ENCODE peak calls at places on chromosomes 3 and 15, in eight cellular contexts. One of them, this sample, is unnamed.

GRCh38 chr15:39556461-39556860 is 24.4 kb upstream of the THBS1 start:
- DNase-seq in sigmoid colon: no peak
- DNase-seq in AG10803: no peak
- DNase-seq in GM12864: no peak
- DNase-seq in GM12865: no peak
- DNase-seq in cardiac fibroblast: no peak
- DNase-seq in HL-60: no peak
- DNase-seq in stomach: no peak
- DNase-seq in this sample: no peak

GRCh38 chr3:177041021-177041729 is 156.1 kb downstream of the TBL1XR1 start:
- DNase-seq in GM12864: no peak
- DNase-seq in stomach: no peak
- DNase-seq in sigmoid colon: peak; percentile 84
- DNase-seq in AG10803: peak; percentile 93
- DNase-seq in HL-60: no peak
- DNase-seq in cardiac fibroblast: peak; percentile 59
- DNase-seq in GM12865: no peak
- DNase-seq in this sample: peak; percentile 69

GRCh38 chr3:138187296-138188012 is at the start of gene ARMC8:
- DNase-seq in sigmoid colon: peak; percentile 80
- DNase-seq in AG10803: peak; percentile 54
- DNase-seq in stomach: peak; percentile 63
- DNase-seq in GM12865: peak; percentile 62
- DNase-seq in HL-60: peak; percentile 28
- DNase-seq in cardiac fibroblast: no peak
- DNase-seq in GM12864: no peak
- DNase-seq in this sample: no peak

GRCh38 chr3:67064105-67064504 is 66.0 kb downstream of the KBTBD8 start:
- DNase-seq in cardiac fibroblast: no peak
- DNase-seq in HL-60: no peak
- DNase-seq in sigmoid colon: no peak
- DNase-seq in AG10803: no peak
- DNase-seq in GM12864: no peak
- DNase-seq in GM12865: no peak
- DNase-seq in stomach: no peak
- DNase-seq in this sample: no peak

GRCh38 chr15:39942753-39943150 is 8.8 kb downstream of the EIF2AK4 start:
- DNase-seq in GM12864: no peak
- DNase-seq in HL-60: no peak
- DNase-seq in cardiac fibroblast: no peak
- DNase-seq in sigmoid colon: no peak
- DNase-seq in stomach: no peak
- DNase-seq in AG10803: no peak
- DNase-seq in GM12865: no peak
- DNase-seq in this sample: no peak

GRCh38 chr3:49359623-49360022 is 1.5 kb upstream of the GPX1 start:
- DNase-seq in stomach: no peak
- DNase-seq in sigmoid colon: no peak
- DNase-seq in HL-60: no peak
- DNase-seq in cardiac fibroblast: no peak
- DNase-seq in GM12865: no peak
- DNase-seq in AG10803: no peak
- DNase-seq in GM12864: no peak
- DNase-seq in this sample: no peak

GRCh38 chr3:179260949-179261765 is 10.2 kb upstream of the KCNMB3 start:
- DNase-seq in HL-60: peak; percentile 67
- DNase-seq in AG10803: peak; percentile 58
- DNase-seq in stomach: peak; percentile 77
- DNase-seq in sigmoid colon: peak; percentile 82
- DNase-seq in cardiac fibroblast: peak; percentile 57
- DNase-seq in GM12864: peak; percentile 37
- DNase-seq in GM12865: peak; percentile 91
- DNase-seq in this sample: no peak

GRCh38 chr3:113914646-113915045 is 33.2 kb upstream of the ZDHHC23 start:
- DNase-seq in cardiac fibroblast: peak; percentile 36
- DNase-seq in GM12864: no peak
- DNase-seq in AG10803: peak; percentile 85
- DNase-seq in HL-60: no peak
- DNase-seq in sigmoid colon: no peak
- DNase-seq in stomach: no peak
- DNase-seq in GM12865: no peak
- DNase-seq in this sample: no peak

GRCh38 chr3:2540115-2540514 is 441.4 kb downstream of the CNTN4 start:
- DNase-seq in AG10803: no peak
- DNase-seq in stomach: no peak
- DNase-seq in GM12865: no peak
- DNase-seq in sigmoid colon: no peak
- DNase-seq in GM12864: no peak
- DNase-seq in cardiac fibroblast: no peak
- DNase-seq in HL-60: no peak
- DNase-seq in this sample: no peak

GRCh38 chr15:66886241-66886675 is 179.1 kb upstream of the SMAD3 start:
- DNase-seq in cardiac fibroblast: no peak
- DNase-seq in GM12864: no peak
- DNase-seq in HL-60: no peak
- DNase-seq in sigmoid colon: peak; percentile 35
- DNase-seq in stomach: no peak
- DNase-seq in GM12865: no peak
- DNase-seq in AG10803: no peak
- DNase-seq in this sample: no peak

GRCh38 chr3:44343421-44343820 is 4.9 kb downstream of the TCAIM start:
- DNase-seq in AG10803: no peak
- DNase-seq in cardiac fibroblast: no peak
- DNase-seq in HL-60: no peak
- DNase-seq in GM12865: no peak
- DNase-seq in stomach: no peak
- DNase-seq in sigmoid colon: no peak
- DNase-seq in GM12864: no peak
- DNase-seq in this sample: no peak

GRCh38 chr3:27312044-27312668 is 57.0 kb downstream of the NEK10 start:
- DNase-seq in stomach: no peak
- DNase-seq in GM12865: peak; percentile 56
- DNase-seq in HL-60: peak; percentile 27
- DNase-seq in GM12864: peak; percentile 15
- DNase-seq in sigmoid colon: no peak
- DNase-seq in cardiac fibroblast: peak; percentile 84
- DNase-seq in AG10803: peak; percentile 77
- DNase-seq in this sample: peak; percentile 63

GRCh38 chr3:31978553-31978952 is 2.5 kb downstream of the OSBPL10 start:
- DNase-seq in GM12864: no peak
- DNase-seq in sigmoid colon: no peak
- DNase-seq in stomach: no peak
- DNase-seq in AG10803: no peak
- DNase-seq in cardiac fibroblast: no peak
- DNase-seq in HL-60: no peak
- DNase-seq in GM12865: no peak
- DNase-seq in this sample: peak; percentile 82

GRCh38 chr3:167908745-167909442 is 173.4 kb downstream of the SERPINI1 start:
- DNase-seq in sigmoid colon: no peak
- DNase-seq in cardiac fibroblast: no peak
- DNase-seq in stomach: no peak
- DNase-seq in HL-60: no peak
- DNase-seq in AG10803: no peak
- DNase-seq in GM12864: no peak
- DNase-seq in GM12865: no peak
- DNase-seq in this sample: no peak

GRCh38 chr3:8802256-8802655 is 32.8 kb upstream of the OXTR start:
- DNase-seq in AG10803: no peak
- DNase-seq in sigmoid colon: no peak
- DNase-seq in HL-60: no peak
- DNase-seq in GM12865: no peak
- DNase-seq in GM12864: no peak
- DNase-seq in cardiac fibroblast: no peak
- DNase-seq in stomach: no peak
- DNase-seq in this sample: peak; percentile 54

GRCh38 chr3:139935071-139935865 is at the start of gene CLSTN2:
- DNase-seq in stomach: peak; percentile 38
- DNase-seq in AG10803: peak; percentile 7
- DNase-seq in GM12865: peak; percentile 40
- DNase-seq in cardiac fibroblast: peak; percentile 25
- DNase-seq in GM12864: no peak
- DNase-seq in HL-60: peak; percentile 19
- DNase-seq in sigmoid colon: peak; percentile 79
- DNase-seq in this sample: no peak

GRCh38 chr3:101851833-101852232 is 2.5 kb downstream of the NFKBIZ start:
- DNase-seq in HL-60: no peak
- DNase-seq in sigmoid colon: no peak
- DNase-seq in stomach: no peak
- DNase-seq in GM12865: no peak
- DNase-seq in AG10803: no peak
- DNase-seq in cardiac fibroblast: peak; percentile 33
- DNase-seq in GM12864: no peak
- DNase-seq in this sample: no peak
- H3K4me3 ChIP-seq in HL-60: no peak overlapping the region
- H3K4me3 ChIP-seq in sigmoid colon: peak overlapping the region; percentile 92
- H3K4me3 ChIP-seq in stomach: peak overlapping the region; percentile 90
- H3K4me3 ChIP-seq in GM12865: peak overlapping the region; percentile 91
- H3K4me3 ChIP-seq in AG10803: peak overlapping the region; percentile 74
- H3K4me3 ChIP-seq in cardiac fibroblast: peak overlapping the region; percentile 82
- H3K4me3 ChIP-seq in GM12864: peak overlapping the region; percentile 95
- H3K4me3 ChIP-seq in this sample: no peak overlapping the region

GRCh38 chr3:196537319-196537984 is 22.3 kb upstream of the SMCO1 start:
- DNase-seq in GM12865: peak; percentile 51
- DNase-seq in HL-60: peak; percentile 14
- DNase-seq in AG10803: no peak
- DNase-seq in sigmoid colon: no peak
- DNase-seq in GM12864: no peak
- DNase-seq in cardiac fibroblast: peak; percentile 68
- DNase-seq in stomach: peak; percentile 52
- DNase-seq in this sample: no peak
- TF ChIP-seq CTCF in GM12865: peak; percentile 57
- TF ChIP-seq CTCF in HL-60: peak; percentile 34
- TF ChIP-seq CTCF in AG10803: peak; percentile 60
- TF ChIP-seq CTCF in sigmoid colon: peak; percentile 10
- TF ChIP-seq CTCF in GM12864: peak; percentile 61
- TF ChIP-seq CTCF in cardiac fibroblast: peak; percentile 58
- TF ChIP-seq CTCF in stomach: peak; percentile 31
- TF ChIP-seq CTCF in this sample: peak; percentile 67

GRCh38 chr15:61731081-61731480 is 329.2 kb downstream of the VPS13C start:
- DNase-seq in HL-60: no peak
- DNase-seq in AG10803: no peak
- DNase-seq in cardiac fibroblast: no peak
- DNase-seq in sigmoid colon: no peak
- DNase-seq in GM12864: no peak
- DNase-seq in GM12865: no peak
- DNase-seq in stomach: no peak
- DNase-seq in this sample: no peak
- H3K4me3 ChIP-seq in HL-60: no peak overlapping the region
- H3K4me3 ChIP-seq in AG10803: no peak overlapping the region
- H3K4me3 ChIP-seq in cardiac fibroblast: no peak overlapping the region
- H3K4me3 ChIP-seq in sigmoid colon: no peak overlapping the region
- H3K4me3 ChIP-seq in GM12864: no peak overlapping the region
- H3K4me3 ChIP-seq in GM12865: no peak overlapping the region
- H3K4me3 ChIP-seq in stomach: no peak overlapping the region
- H3K4me3 ChIP-seq in this sample: no peak overlapping the region

DNA sequence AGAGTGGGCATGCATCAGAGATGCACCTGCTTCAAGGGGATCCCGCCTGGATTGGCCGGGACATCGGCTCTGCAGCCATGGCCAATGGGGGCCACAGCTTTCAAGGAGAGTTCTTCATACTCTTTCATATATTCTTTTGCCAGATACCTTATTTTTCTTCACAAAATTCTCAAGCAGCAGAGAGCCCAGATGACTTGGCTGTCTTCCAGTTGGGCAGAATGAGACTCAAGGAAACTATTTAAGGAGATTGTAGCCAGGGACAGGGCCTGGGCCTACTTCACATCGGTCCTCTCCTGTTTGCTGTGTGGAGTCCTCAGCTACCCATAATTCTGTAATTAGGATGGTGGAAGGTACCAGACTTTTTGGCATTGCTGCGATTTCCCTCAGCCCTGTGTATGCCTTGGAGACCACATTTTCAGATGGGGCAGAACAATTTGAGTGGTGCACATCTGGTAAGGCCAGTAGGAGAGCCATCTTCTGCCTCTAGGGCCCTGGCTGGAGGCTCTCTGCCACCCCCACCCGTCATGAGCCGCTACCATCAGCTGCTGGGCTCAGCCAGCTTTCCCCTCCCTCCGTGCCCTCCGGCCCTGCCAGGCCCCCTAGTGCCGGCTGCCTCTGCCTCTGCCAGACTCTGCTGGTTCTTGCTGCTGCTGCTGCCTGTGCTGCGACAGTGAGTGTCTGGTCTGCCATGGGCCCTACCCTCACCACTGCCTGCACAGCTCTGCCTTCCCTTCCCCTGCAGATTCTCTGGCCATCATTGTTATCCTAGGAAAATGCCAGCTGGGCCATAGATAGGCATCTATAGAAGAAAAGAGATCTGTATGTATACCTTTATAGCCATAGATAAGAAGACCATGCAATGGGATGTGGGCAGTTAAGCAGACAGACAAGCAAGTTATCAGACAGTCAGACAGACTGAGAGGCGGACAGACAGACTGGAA is 6.7 kb downstream of the PLIN1 start:
- DNase-seq in GM12864: no peak
- DNase-seq in GM12865: no peak
- DNase-seq in AG10803: peak; percentile 68
- DNase-seq in HL-60: no peak
- DNase-seq in stomach: no peak
- DNase-seq in sigmoid colon: no peak
- DNase-seq in cardiac fibroblast: peak; percentile 48
- DNase-seq in this sample: no peak
- TF ChIP-seq CTCF in GM12864: no peak
- TF ChIP-seq CTCF in GM12865: no peak
- TF ChIP-seq CTCF in AG10803: no peak
- TF ChIP-seq CTCF in HL-60: no peak
- TF ChIP-seq CTCF in stomach: no peak
- TF ChIP-seq CTCF in sigmoid colon: no peak
- TF ChIP-seq CTCF in cardiac fibroblast: no peak
- TF ChIP-seq CTCF in this sample: no peak

DNA sequence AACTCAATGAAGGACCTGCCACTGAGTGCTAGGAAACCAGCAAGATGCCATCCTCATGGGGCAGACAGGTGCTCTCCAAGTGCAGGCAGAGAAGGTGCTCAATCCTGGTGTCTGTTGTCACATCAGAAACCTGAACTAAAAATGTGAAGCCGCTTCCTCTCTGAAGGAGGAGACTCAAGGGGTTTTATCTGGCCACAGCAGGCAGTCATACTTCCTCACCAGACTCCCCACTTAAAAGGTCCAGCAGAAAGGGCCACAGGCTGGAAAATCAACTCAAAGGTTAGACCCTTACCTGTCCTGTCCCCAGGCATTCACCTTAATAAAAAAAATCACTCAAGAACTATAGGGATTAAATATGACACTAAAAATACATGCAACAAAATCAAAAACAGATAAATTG is 4.8 kb downstream of the CCDC12 start:
- DNase-seq in cardiac fibroblast: no peak
- DNase-seq in GM12865: peak; percentile 67
- DNase-seq in GM12864: no peak
- DNase-seq in AG10803: no peak
- DNase-seq in HL-60: no peak
- DNase-seq in sigmoid colon: no peak
- DNase-seq in stomach: no peak
- DNase-seq in this sample: no peak
- H3K4me3 ChIP-seq in cardiac fibroblast: no peak overlapping the region
- H3K4me3 ChIP-seq in GM12865: no peak overlapping the region
- H3K4me3 ChIP-seq in GM12864: no peak overlapping the region
- H3K4me3 ChIP-seq in AG10803: no peak overlapping the region
- H3K4me3 ChIP-seq in HL-60: no peak overlapping the region
- H3K4me3 ChIP-seq in sigmoid colon: no peak overlapping the region
- H3K4me3 ChIP-seq in stomach: no peak overlapping the region
- H3K4me3 ChIP-seq in this sample: no peak overlapping the region

GRCh38 chr3:148957586-148957985 is 33.8 kb upstream of the GYG1 start:
- DNase-seq in sigmoid colon: no peak
- DNase-seq in AG10803: no peak
- DNase-seq in stomach: no peak
- DNase-seq in GM12865: peak; percentile 26
- DNase-seq in cardiac fibroblast: peak; percentile 29
- DNase-seq in HL-60: peak; percentile 56
- DNase-seq in GM12864: no peak
- DNase-seq in this sample: no peak
- TF ChIP-seq CTCF in sigmoid colon: no peak
- TF ChIP-seq CTCF in AG10803: peak; percentile 36
- TF ChIP-seq CTCF in stomach: no peak
- TF ChIP-seq CTCF in GM12865: no peak
- TF ChIP-seq CTCF in cardiac fibroblast: peak; percentile 19
- TF ChIP-seq CTCF in HL-60: peak; percentile 24
- TF ChIP-seq CTCF in GM12864: peak; percentile 29
- TF ChIP-seq CTCF in this sample: peak; percentile 22

This sample was measured in LNCaP clone FGC.